ENCODE peak calls at places on chromosomes 13 and 19, in eight cellular contexts. One of them, this sample, is unnamed.

GRCh38 chr19:2412449-2412848 is 14.9 kb downstream of the TIMM13 start:
- DNase-seq in spleen: no peak
- DNase-seq in WTC11: no peak
- DNase-seq in NCI-H2107: no peak
- DNase-seq in GM23338: no peak
- DNase-seq in stimulated activated CD4-positive, alpha-beta T cell treated with anti-CD3 and anti-CD28 coated beads, Interleukin-1b, Interleukin-23, amount 100 ng/mL, for 1 hour: no peak
- DNase-seq in mucosa of gallbladder: no peak
- DNase-seq in hepatic stellate cell: no peak
- DNase-seq in this sample: no peak

GRCh38 chr19:55087542-55087935 is 11.9 kb downstream of the EPS8L1 start:
- DNase-seq in hepatic stellate cell: peak
- DNase-seq in GM23338: peak
- DNase-seq in WTC11: no peak
- DNase-seq in NCI-H2107: no peak
- DNase-seq in stimulated activated CD4-positive, alpha-beta T cell treated with anti-CD3 and anti-CD28 coated beads, Interleukin-1b, Interleukin-23, amount 100 ng/mL, for 1 hour: no peak
- DNase-seq in spleen: no peak
- DNase-seq in mucosa of gallbladder: no peak
- DNase-seq in this sample: no peak

GRCh38 chr19:14152713-14153112 is 16.3 kb upstream of the ASF1B start:
- DNase-seq in WTC11: no peak
- DNase-seq in hepatic stellate cell: no peak
- DNase-seq in mucosa of gallbladder: no peak
- DNase-seq in spleen: no peak
- DNase-seq in GM23338: no peak
- DNase-seq in stimulated activated CD4-positive, alpha-beta T cell treated with anti-CD3 and anti-CD28 coated beads, Interleukin-1b, Interleukin-23, amount 100 ng/mL, for 1 hour: no peak
- DNase-seq in NCI-H2107: no peak
- DNase-seq in this sample: no peak

GRCh38 chr13:51675385-51675784 is 91.1 kb downstream of the WDFY2 start:
- DNase-seq in NCI-H2107: no peak
- DNase-seq in hepatic stellate cell: no peak
- DNase-seq in WTC11: no peak
- DNase-seq in spleen: no peak
- DNase-seq in stimulated activated CD4-positive, alpha-beta T cell treated with anti-CD3 and anti-CD28 coated beads, Interleukin-1b, Interleukin-23, amount 100 ng/mL, for 1 hour: no peak
- DNase-seq in mucosa of gallbladder: no peak
- DNase-seq in GM23338: no peak
- DNase-seq in this sample: no peak

GRCh38 chr19:16116067-16116466 is 4.4 kb downstream of the RAB8A start:
- DNase-seq in spleen: no peak
- DNase-seq in hepatic stellate cell: no peak
- DNase-seq in mucosa of gallbladder: no peak
- DNase-seq in stimulated activated CD4-positive, alpha-beta T cell treated with anti-CD3 and anti-CD28 coated beads, Interleukin-1b, Interleukin-23, amount 100 ng/mL, for 1 hour: no peak
- DNase-seq in WTC11: no peak
- DNase-seq in NCI-H2107: no peak
- DNase-seq in GM23338: no peak
- DNase-seq in this sample: no peak

GRCh38 chr19:33794578-33795369 is 1.9 kb upstream of the KCTD15 start:
- DNase-seq in GM23338: peak
- DNase-seq in WTC11: peak
- DNase-seq in NCI-H2107: no peak
- DNase-seq in hepatic stellate cell: no peak
- DNase-seq in spleen: no peak
- DNase-seq in mucosa of gallbladder: no peak
- DNase-seq in stimulated activated CD4-positive, alpha-beta T cell treated with anti-CD3 and anti-CD28 coated beads, Interleukin-1b, Interleukin-23, amount 100 ng/mL, for 1 hour: no peak
- DNase-seq in this sample: no peak

GRCh38 chr13:47555235-47555634 is 445.8 kb downstream of the SUCLA2 start:
- DNase-seq in mucosa of gallbladder: no peak
- DNase-seq in GM23338: no peak
- DNase-seq in NCI-H2107: no peak
- DNase-seq in hepatic stellate cell: no peak
- DNase-seq in stimulated activated CD4-positive, alpha-beta T cell treated with anti-CD3 and anti-CD28 coated beads, Interleukin-1b, Interleukin-23, amount 100 ng/mL, for 1 hour: no peak
- DNase-seq in WTC11: no peak
- DNase-seq in spleen: no peak
- DNase-seq in this sample: no peak

GRCh38 chr19:10566658-10567410 is 1.0 kb upstream of the KRI1 start:
- DNase-seq in NCI-H2107: no peak
- DNase-seq in WTC11: no peak
- DNase-seq in stimulated activated CD4-positive, alpha-beta T cell treated with anti-CD3 and anti-CD28 coated beads, Interleukin-1b, Interleukin-23, amount 100 ng/mL, for 1 hour: no peak
- DNase-seq in hepatic stellate cell: no peak
- DNase-seq in spleen: peak
- DNase-seq in GM23338: no peak
- DNase-seq in mucosa of gallbladder: no peak
- DNase-seq in this sample: no peak

GRCh38 chr13:47945738-47946137 is 55.3 kb downstream of the SUCLA2 start:
- DNase-seq in GM23338: no peak
- DNase-seq in hepatic stellate cell: no peak
- DNase-seq in WTC11: no peak
- DNase-seq in NCI-H2107: no peak
- DNase-seq in mucosa of gallbladder: no peak
- DNase-seq in spleen: no peak
- DNase-seq in stimulated activated CD4-positive, alpha-beta T cell treated with anti-CD3 and anti-CD28 coated beads, Interleukin-1b, Interleukin-23, amount 100 ng/mL, for 1 hour: no peak
- DNase-seq in this sample: peak

GRCh38 chr13:114071441-114071840 is 61.0 kb downstream of the RASA3 start:
- DNase-seq in NCI-H2107: no peak
- DNase-seq in WTC11: no peak
- DNase-seq in stimulated activated CD4-positive, alpha-beta T cell treated with anti-CD3 and anti-CD28 coated beads, Interleukin-1b, Interleukin-23, amount 100 ng/mL, for 1 hour: no peak
- DNase-seq in GM23338: no peak
- DNase-seq in hepatic stellate cell: no peak
- DNase-seq in mucosa of gallbladder: no peak
- DNase-seq in spleen: no peak
- DNase-seq in this sample: no peak

GRCh38 chr19:246551-246950 is 44.7 kb downstream of the PLPP2 start:
- DNase-seq in stimulated activated CD4-positive, alpha-beta T cell treated with anti-CD3 and anti-CD28 coated beads, Interleukin-1b, Interleukin-23, amount 100 ng/mL, for 1 hour: no peak
- DNase-seq in mucosa of gallbladder: no peak
- DNase-seq in GM23338: peak
- DNase-seq in hepatic stellate cell: no peak
- DNase-seq in WTC11: peak
- DNase-seq in spleen: peak
- DNase-seq in NCI-H2107: no peak
- DNase-seq in this sample: no peak

GRCh38 chr19:373391-374182 is 29.0 kb upstream of the MIER2 start:
- DNase-seq in GM23338: no peak
- DNase-seq in mucosa of gallbladder: no peak
- DNase-seq in spleen: peak
- DNase-seq in NCI-H2107: no peak
- DNase-seq in hepatic stellate cell: no peak
- DNase-seq in stimulated activated CD4-positive, alpha-beta T cell treated with anti-CD3 and anti-CD28 coated beads, Interleukin-1b, Interleukin-23, amount 100 ng/mL, for 1 hour: no peak
- DNase-seq in WTC11: no peak
- DNase-seq in this sample: no peak

GRCh38 chr13:59461411-59461810 is 702.3 kb downstream of the DIAPH3 start:
- DNase-seq in GM23338: no peak
- DNase-seq in stimulated activated CD4-positive, alpha-beta T cell treated with anti-CD3 and anti-CD28 coated beads, Interleukin-1b, Interleukin-23, amount 100 ng/mL, for 1 hour: no peak
- DNase-seq in spleen: no peak
- DNase-seq in WTC11: no peak
- DNase-seq in NCI-H2107: no peak
- DNase-seq in mucosa of gallbladder: no peak
- DNase-seq in hepatic stellate cell: no peak
- DNase-seq in this sample: no peak

GRCh38 chr19:455031-455705 is 5.7 kb downstream of the SHC2 start:
- DNase-seq in NCI-H2107: no peak
- DNase-seq in WTC11: no peak
- DNase-seq in stimulated activated CD4-positive, alpha-beta T cell treated with anti-CD3 and anti-CD28 coated beads, Interleukin-1b, Interleukin-23, amount 100 ng/mL, for 1 hour: no peak
- DNase-seq in mucosa of gallbladder: no peak
- DNase-seq in spleen: no peak
- DNase-seq in GM23338: no peak
- DNase-seq in hepatic stellate cell: no peak
- DNase-seq in this sample: no peak

GRCh38 chr13:25494708-25495411 is 123.1 kb downstream of the ATP8A2 start:
- DNase-seq in stimulated activated CD4-positive, alpha-beta T cell treated with anti-CD3 and anti-CD28 coated beads, Interleukin-1b, Interleukin-23, amount 100 ng/mL, for 1 hour: no peak
- DNase-seq in WTC11: no peak
- DNase-seq in spleen: no peak
- DNase-seq in NCI-H2107: peak
- DNase-seq in GM23338: no peak
- DNase-seq in mucosa of gallbladder: no peak
- DNase-seq in hepatic stellate cell: no peak
- DNase-seq in this sample: no peak